ENCODE peak calls at places on chromosome 1, in eight cellular contexts. F is activated T-helper 1 cell treated with Interleukin-2 at 50 U/mL for 16 hours; V is neural progenitor cell; A is fibroblast of lung; P is prostate gland; Q is activated CD8-positive, alpha-beta memory T cell treated with anti-CD3 and anti-CD28 coated beads for 4 hours; S is SK-N-SH; Y is heart right ventricle. T is an unnamed sample.

GRCh38 chr1:32040711-32041110 is 27.0 kb downstream of the KHDRBS1 start:
- DNase-seq in F (no peak), V (no peak), A (peak), P (no peak), Q (no peak), S (no peak), Y (no peak), T (no peak)

GRCh38 chr1:41851589-41851988 is 67.1 kb downstream of the HIVEP3 start:
- DNase-seq in F (no peak), V (no peak), A (peak), P (no peak), Q (no peak), S (no peak), Y (no peak), T (no peak)

GRCh38 chr1:61724721-61725694 is at the start of gene TM2D1:
- DNase-seq in F (peak), V (peak), A (peak), P (peak), Q (peak), S (peak), Y (peak), T (peak)

GRCh38 chr1:52602328-52603300 is at the start of gene GPX7:
- DNase-seq in F (peak), V (peak), A (peak), P (peak), Q (peak), S (peak), Y (peak), T (peak)

GRCh38 chr1:200526709-200527612 is 93.6 kb downstream of the KIF14 start:
- DNase-seq in F (no peak), V (no peak), A (peak), P (no peak), Q (no peak), S (no peak), Y (no peak), T (no peak)

GRCh38 chr1:26317612-26318337 is at the start of gene CD52:
- DNase-seq in F (peak), V (peak), A (no peak), P (no peak), Q (peak), S (no peak), Y (no peak), T (no peak)

GRCh38 chr1:29083318-29084195 is 40.1 kb downstream of the TMEM200B start:
- DNase-seq in F (no peak), V (no peak), A (peak), P (no peak), Q (no peak), S (peak), Y (no peak), T (no peak)

GRCh38 chr1:60394436-60394835 is 320.9 kb upstream of the C1orf87 start:
- DNase-seq in F (no peak), V (no peak), A (no peak), P (no peak), Q (no peak), S (no peak), Y (no peak), T (no peak)

GRCh38 chr1:110292327-110292741 is 46.8 kb upstream of the RBM15 start:
- DNase-seq in F (no peak), V (no peak), A (peak), P (peak), Q (no peak), S (no peak), Y (no peak), T (peak)

GRCh38 chr1:10170362-10170665 is 40.1 kb upstream of the KIF1B start:
- DNase-seq in F (no peak), V (no peak), A (no peak), P (no peak), Q (no peak), S (no peak), Y (no peak), T (no peak)

GRCh38 chr1:152543808-152544207 is 22.8 kb downstream of the LCE3E start:
- DNase-seq in F (no peak), V (no peak), A (no peak), P (no peak), Q (no peak), S (no peak), Y (no peak), T (no peak)

GRCh38 chr1:183310753-183311465 is 107.3 kb downstream of the NMNAT2 start:
- DNase-seq in F (no peak), V (no peak), A (no peak), P (no peak), Q (no peak), S (no peak), Y (no peak), T (no peak)